ENCODE peak calls at places on chromosomes 1 and 21, in nine cellular contexts. One of them, this sample, is unnamed.

GRCh38 chr1:231949277-231950122 is 322.9 kb downstream of the DISC1 start:
- DNase-seq in midbrain: peak; percentile 61
- DNase-seq in HCEC 1CT: no peak
- DNase-seq in HS-27A: no peak
- DNase-seq in AG08396: no peak
- DNase-seq in Peyer's patch: no peak
- DNase-seq in stimulated activated CD4-positive, alpha-beta T cell treated with anti-CD3 and anti-CD28 coated beads, Interleukin-2, amount 100 ng/mL, for 24 hours: no peak
- DNase-seq in ovary: peak; percentile 39
- DNase-seq in astrocyte of the hippocampus: peak; percentile 46
- DNase-seq in this sample: no peak

GRCh38 chr1:214208525-214208924 is 72.4 kb upstream of the SMYD2 start:
- DNase-seq in midbrain: no peak
- DNase-seq in HCEC 1CT: no peak
- DNase-seq in HS-27A: no peak
- DNase-seq in AG08396: no peak
- DNase-seq in Peyer's patch: no peak
- DNase-seq in stimulated activated CD4-positive, alpha-beta T cell treated with anti-CD3 and anti-CD28 coated beads, Interleukin-2, amount 100 ng/mL, for 24 hours: no peak
- DNase-seq in ovary: no peak
- DNase-seq in astrocyte of the hippocampus: no peak
- DNase-seq in this sample: no peak

GRCh38 chr1:107254306-107254705 is 113.5 kb downstream of the NTNG1 start:
- DNase-seq in midbrain: no peak
- DNase-seq in HCEC 1CT: no peak
- DNase-seq in HS-27A: no peak
- DNase-seq in AG08396: no peak
- DNase-seq in Peyer's patch: no peak
- DNase-seq in stimulated activated CD4-positive, alpha-beta T cell treated with anti-CD3 and anti-CD28 coated beads, Interleukin-2, amount 100 ng/mL, for 24 hours: no peak
- DNase-seq in ovary: no peak
- DNase-seq in astrocyte of the hippocampus: no peak
- DNase-seq in this sample: no peak

GRCh38 chr1:154534263-154534844 is 24.1 kb downstream of the UBE2Q1 start:
- DNase-seq in midbrain: no peak
- DNase-seq in HCEC 1CT: peak; percentile 16
- DNase-seq in HS-27A: no peak
- DNase-seq in AG08396: peak; percentile 35
- DNase-seq in Peyer's patch: no peak
- DNase-seq in stimulated activated CD4-positive, alpha-beta T cell treated with anti-CD3 and anti-CD28 coated beads, Interleukin-2, amount 100 ng/mL, for 24 hours: no peak
- DNase-seq in ovary: no peak
- DNase-seq in astrocyte of the hippocampus: peak; percentile 53
- DNase-seq in this sample: no peak

GRCh38 chr1:78722947-78723346 is 73.3 kb downstream of the IFI44 start:
- DNase-seq in midbrain: no peak
- DNase-seq in HCEC 1CT: no peak
- DNase-seq in HS-27A: peak; percentile 60
- DNase-seq in AG08396: no peak
- DNase-seq in Peyer's patch: no peak
- DNase-seq in stimulated activated CD4-positive, alpha-beta T cell treated with anti-CD3 and anti-CD28 coated beads, Interleukin-2, amount 100 ng/mL, for 24 hours: no peak
- DNase-seq in ovary: no peak
- DNase-seq in astrocyte of the hippocampus: no peak
- DNase-seq in this sample: no peak

GRCh38 chr1:205920159-205920558 is 23.1 kb downstream of the SLC26A9 start:
- DNase-seq in midbrain: peak; percentile 48
- DNase-seq in HCEC 1CT: no peak
- DNase-seq in HS-27A: no peak
- DNase-seq in AG08396: no peak
- DNase-seq in Peyer's patch: no peak
- DNase-seq in stimulated activated CD4-positive, alpha-beta T cell treated with anti-CD3 and anti-CD28 coated beads, Interleukin-2, amount 100 ng/mL, for 24 hours: no peak
- DNase-seq in ovary: no peak
- DNase-seq in astrocyte of the hippocampus: peak; percentile 65
- DNase-seq in this sample: no peak

GRCh38 chr1:160103658-160104519 is 5.5 kb upstream of the IGSF8 start:
- DNase-seq in midbrain: peak; percentile 51
- DNase-seq in HCEC 1CT: no peak
- DNase-seq in HS-27A: no peak
- DNase-seq in AG08396: no peak
- DNase-seq in Peyer's patch: no peak
- DNase-seq in stimulated activated CD4-positive, alpha-beta T cell treated with anti-CD3 and anti-CD28 coated beads, Interleukin-2, amount 100 ng/mL, for 24 hours: no peak
- DNase-seq in ovary: no peak
- DNase-seq in astrocyte of the hippocampus: no peak
- DNase-seq in this sample: no peak

GRCh38 chr1:67213164-67213563 is 46.9 kb downstream of the IL23R start:
- DNase-seq in midbrain: no peak
- DNase-seq in HCEC 1CT: peak; percentile 29
- DNase-seq in HS-27A: no peak
- DNase-seq in AG08396: peak; percentile 22
- DNase-seq in Peyer's patch: no peak
- DNase-seq in stimulated activated CD4-positive, alpha-beta T cell treated with anti-CD3 and anti-CD28 coated beads, Interleukin-2, amount 100 ng/mL, for 24 hours: no peak
- DNase-seq in ovary: no peak
- DNase-seq in astrocyte of the hippocampus: peak; percentile 32
- DNase-seq in this sample: no peak

GRCh38 chr21:32476661-32477423 is 64.3 kb downstream of the EVA1C start:
- DNase-seq in midbrain: no peak
- DNase-seq in HCEC 1CT: no peak
- DNase-seq in HS-27A: no peak
- DNase-seq in AG08396: no peak
- DNase-seq in Peyer's patch: no peak
- DNase-seq in stimulated activated CD4-positive, alpha-beta T cell treated with anti-CD3 and anti-CD28 coated beads, Interleukin-2, amount 100 ng/mL, for 24 hours: no peak
- DNase-seq in ovary: no peak
- DNase-seq in astrocyte of the hippocampus: no peak
- DNase-seq in this sample: no peak

GRCh38 chr1:203649551-203650011 is 22.9 kb downstream of the ATP2B4 start:
- DNase-seq in midbrain: no peak
- DNase-seq in HCEC 1CT: no peak
- DNase-seq in HS-27A: no peak
- DNase-seq in AG08396: no peak
- DNase-seq in Peyer's patch: no peak
- DNase-seq in stimulated activated CD4-positive, alpha-beta T cell treated with anti-CD3 and anti-CD28 coated beads, Interleukin-2, amount 100 ng/mL, for 24 hours: peak; percentile 52
- DNase-seq in ovary: no peak
- DNase-seq in astrocyte of the hippocampus: no peak
- DNase-seq in this sample: no peak

GRCh38 chr1:223811634-223812101 is 34.1 kb downstream of the TP53BP2 start:
- DNase-seq in midbrain: peak; percentile 39
- DNase-seq in HCEC 1CT: peak; percentile 61
- DNase-seq in HS-27A: no peak
- DNase-seq in AG08396: no peak
- DNase-seq in Peyer's patch: no peak
- DNase-seq in stimulated activated CD4-positive, alpha-beta T cell treated with anti-CD3 and anti-CD28 coated beads, Interleukin-2, amount 100 ng/mL, for 24 hours: no peak
- DNase-seq in ovary: no peak
- DNase-seq in astrocyte of the hippocampus: peak; percentile 55
- DNase-seq in this sample: no peak

This sample was measured in retinal pigment epithelial cell.